ENCODE peak calls at places on chromosome 15, in six cellular contexts. S is RWPE1, K is progenitor cell of endocrine pancreas, L is K562, U is WTC11, J is AG10803. R is an unnamed sample.

GRCh38 chr15:89781891-89782618 is 5.9 kb downstream of the MESP2 start:
- DNase-seq in S (peak), U (no peak), J (peak), L (no peak), K (no peak), R (no peak)

GRCh38 chr15:100457201-100457600 is 71.5 kb downstream of the CERS3 start:
- DNase-seq in J (peak), K (no peak), L (no peak), U (no peak), S (no peak), R (no peak)

GRCh38 chr15:89814112-89814742 is 425 bp downstream of the ANPEP start:
- DNase-seq in L (no peak), J (no peak), U (no peak), K (no peak), S (no peak), R (no peak)

GRCh38 chr15:56683925-56684324 is 49.4 kb downstream of the ZNF280D start:
- DNase-seq in L (no peak), S (no peak), U (no peak), J (no peak), K (no peak), R (no peak)

GRCh38 chr15:53976844-53977392 is 1.3 kb upstream of the UNC13C start:
- DNase-seq in L (no peak), J (no peak), U (peak), S (peak), K (peak), R (no peak)

GRCh38 chr15:34039506-34040123 is 611 bp upstream of the AVEN start:
- DNase-seq in L (no peak), U (no peak), K (no peak), S (no peak), J (no peak), R (no peak)

GRCh38 chr15:95596487-95596886 is 734.0 kb upstream of the NR2F2 start:
- DNase-seq in L (no peak), K (no peak), J (no peak), U (peak), S (no peak), R (no peak)

GRCh38 chr15:89089316-89090230 is 1.3 kb downstream of the ABHD2 start:
- DNase-seq in J (no peak), U (no peak), L (no peak), S (no peak), K (no peak), R (no peak)

GRCh38 chr15:100658895-100659294 is 56.5 kb downstream of the ASB7 start:
- DNase-seq in L (no peak), S (no peak), J (no peak), K (no peak), U (no peak), R (no peak)

GRCh38 chr15:28992996-28993719 is 107.4 kb downstream of the APBA2 start:
- DNase-seq in K (no peak), U (no peak), J (no peak), L (no peak), S (no peak), R (no peak)

GRCh38 chr15:68618339-68619302 is 39.8 kb downstream of the CORO2B start:
- DNase-seq in U (no peak), K (no peak), L (no peak), S (peak), J (peak), R (no peak)

GRCh38 chr15:39918688-39919385 is 1.2 kb downstream of the GPR176 start:
- DNase-seq in U (no peak), J (peak), S (peak), K (no peak), L (no peak), R (no peak)

GRCh38 chr15:60721706-60722105 is 242.8 kb upstream of the ICE2 start:
- DNase-seq in L (no peak), J (peak), K (no peak), U (no peak), S (peak), R (no peak)

GRCh38 chr15:48718646-48719045 is 73.1 kb upstream of the FBN1 start:
- DNase-seq in K (no peak), U (no peak), S (no peak), L (peak), J (peak), R (no peak)

GRCh38 chr15:41836713-41837454 is 1.8 kb upstream of the PLA2G4B start:
- DNase-seq in U (no peak), J (no peak), L (no peak), K (no peak), S (no peak), R (no peak)

GRCh38 chr15:42705336-42705735 is 31.6 kb downstream of the CDAN1 start:
- DNase-seq in S (no peak), J (no peak), L (no peak), K (no peak), U (no peak), R (no peak)

GRCh38 chr15:88388702-88389101 is 78.5 kb downstream of the MRPL46 start:
- DNase-seq in L (no peak), K (no peak), U (no peak), S (no peak), J (no peak), R (no peak)

GRCh38 chr15:72379856-72380255 is 4.0 kb upstream of the HEXA start:
- DNase-seq in L (no peak), U (no peak), K (no peak), S (no peak), J (no peak), R (no peak)

GRCh38 chr15:32646304-32646703 is 4.8 kb downstream of the SCG5 start:
- DNase-seq in L (no peak), K (no peak), S (no peak), J (no peak), U (no peak), R (no peak)

GRCh38 chr15:41010335-41010734 is 57.1 kb downstream of the CHAC1 start:
- DNase-seq in K (no peak), S (no peak), L (no peak), U (no peak), J (no peak), R (no peak)

GRCh38 chr15:57505949-57506391 is 85.7 kb upstream of the MYZAP start:
- DNase-seq in L (no peak), S (peak), J (peak), U (no peak), K (peak), R (no peak)

GRCh38 chr15:79370716-79371115 is 59.8 kb downstream of the TMED3 start:
- DNase-seq in U (no peak), S (no peak), K (no peak), L (no peak), J (peak), R (no peak)

GRCh38 chr15:96817900-96818299 is 487.4 kb downstream of the NR2F2 start:
- DNase-seq in K (no peak), U (no peak), L (no peak), J (no peak), S (no peak), R (no peak)

GRCh38 chr15:66212471-66212870 is 41.1 kb downstream of the MEGF11 start:
- DNase-seq in U (no peak), L (no peak), K (no peak), J (no peak), S (no peak), R (no peak)

GRCh38 chr15:70348581-70349344 is 251.0 kb upstream of the TLE3 start:
- DNase-seq in K (no peak), S (peak), U (no peak), L (no peak), J (peak), R (no peak)

GRCh38 chr15:39230917-39231285 is 350.0 kb upstream of the THBS1 start:
- DNase-seq in S (no peak), U (no peak), L (no peak), J (no peak), K (no peak), R (no peak)

GRCh38 chr15:99212401-99212800 is 37.0 kb downstream of the TTC23 start:
- DNase-seq in J (peak), K (no peak), L (no peak), U (no peak), S (no peak), R (no peak)

GRCh38 chr15:20294651-20295237 is 246.9 kb downstream of the GOLGA6L6 start:
- DNase-seq in S (no peak), U (no peak), K (peak), J (no peak), L (no peak), R (peak)

GRCh38 chr15:38127306-38127731 is 125.3 kb upstream of the SPRED1 start:
- DNase-seq in K (no peak), U (no peak), J (no peak), S (no peak), L (no peak), R (no peak)

GRCh38 chr15:88628018-88628673 is 7.0 kb downstream of the AEN start:
- DNase-seq in U (no peak), J (no peak), K (no peak), L (no peak), S (no peak), R (no peak)

GRCh38 chr15:67501836-67502461 is 19.0 kb upstream of the C15orf61 start:
- DNase-seq in S (no peak), J (no peak), L (no peak), K (no peak), U (no peak), R (no peak)

GRCh38 chr15:74937226-74937601 is 659 bp downstream of the COX5A start:
- DNase-seq in L (no peak), K (no peak), U (no peak), S (no peak), J (no peak), R (no peak)

GRCh38 chr15:76160426-76161152 is 100.8 kb downstream of the TMEM266 start:
- DNase-seq in U (no peak), L (no peak), K (no peak), S (no peak), J (peak), R (no peak)

GRCh38 chr15:35208353-35208752 is 123.3 kb upstream of the NANOGP8 start:
- DNase-seq in U (no peak), K (no peak), L (no peak), S (no peak), J (no peak), R (no peak)

DNA sequence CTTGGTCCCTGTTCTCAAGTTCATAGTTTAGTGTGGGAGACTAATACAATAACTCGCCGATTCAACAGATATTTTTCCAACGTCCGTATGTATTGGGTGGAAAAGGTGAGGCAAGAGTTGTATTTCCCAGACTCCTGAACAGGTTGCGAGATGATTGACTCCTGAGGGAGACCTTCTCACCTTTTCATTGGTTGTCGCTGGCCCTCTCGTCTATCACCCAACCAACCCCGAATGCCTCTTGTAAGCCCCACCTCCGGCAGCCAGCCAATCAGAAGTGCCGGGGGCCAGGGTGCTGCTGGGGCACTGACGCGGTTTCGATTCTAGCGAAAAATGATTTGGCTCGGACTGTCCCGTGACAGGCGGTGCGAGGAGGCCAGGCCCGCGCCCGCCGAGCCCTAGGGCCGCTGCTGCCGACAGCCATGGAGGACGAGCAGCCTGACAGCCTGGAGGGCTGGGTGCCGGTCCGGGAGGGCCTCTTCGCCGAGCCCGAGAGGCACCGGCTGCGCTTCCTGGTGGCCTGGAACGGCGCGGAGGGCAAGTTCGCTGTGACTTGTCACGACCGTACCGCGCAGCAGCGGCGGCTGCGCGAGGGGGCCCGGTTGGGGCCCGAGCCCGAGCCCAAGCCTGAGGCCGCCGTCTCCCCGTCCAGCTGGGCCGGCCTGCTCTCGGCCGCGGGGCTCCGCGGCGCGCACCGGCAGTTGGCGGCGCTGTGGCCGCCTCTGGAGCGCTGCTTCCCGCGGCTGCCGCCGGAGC is at the start of gene WHAMM:
- DNase-seq in J (peak), U (peak), K (peak), S (peak), L (peak), R (peak)
- TF ChIP-seq CTCF in J (no peak), U (no peak), K (peak), S (peak), L (peak), R (no peak)

GRCh38 chr15:64519897-64520296 is 59.5 kb downstream of the ZNF609 start:
- DNase-seq in L (no peak), S (no peak), J (no peak), K (no peak), U (no peak), R (no peak)
- TF ChIP-seq CTCF in L (peak), S (no peak), J (no peak), K (peak), U (no peak), R (no peak)

DNA sequence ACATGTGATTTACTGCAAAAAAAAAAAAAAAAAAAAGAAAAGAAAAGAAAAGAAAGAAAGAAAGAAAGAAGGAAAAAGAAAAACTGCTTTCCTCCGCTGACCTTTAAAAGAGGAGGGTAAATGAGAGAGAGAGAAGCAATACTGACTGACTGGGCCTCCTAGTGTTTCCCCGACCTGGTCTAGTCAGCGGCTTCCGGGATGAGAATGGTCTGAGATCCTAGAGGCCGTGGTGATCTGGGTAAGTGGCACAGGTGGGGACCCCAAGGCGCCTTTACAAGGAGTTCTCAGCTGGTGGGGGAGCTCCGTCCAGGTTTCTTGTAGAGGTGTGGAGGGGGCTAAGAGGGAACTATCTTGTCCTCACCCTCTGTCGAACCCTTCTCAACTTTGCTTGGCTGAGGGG is 223.1 kb downstream of the MEIS2 start:
- DNase-seq in K (no peak), U (no peak), S (no peak), J (no peak), L (no peak), R (no peak)
- TF ChIP-seq CTCF in K (no peak), U (no peak), S (no peak), J (no peak), L (no peak), R (no peak)

GRCh38 chr15:45903283-45903682 is 268.5 kb downstream of the SQOR start:
- DNase-seq in K (no peak), S (no peak), L (no peak), J (no peak), U (no peak), R (no peak)
- TF ChIP-seq CTCF in K (no peak), S (no peak), L (no peak), J (no peak), U (no peak), R (no peak)

GRCh38 chr15:85689729-85690128 is 105.0 kb downstream of the KLHL25 start:
- DNase-seq in J (peak), U (peak), S (no peak), K (no peak), L (no peak), R (no peak)

GRCh38 chr15:85692873-85693272 is 101.9 kb downstream of the KLHL25 start:
- DNase-seq in L (no peak), U (no peak), K (no peak), J (no peak), S (no peak), R (no peak)

GRCh38 chr15:85691350-85692240 is 103.1 kb downstream of the KLHL25 start:
- DNase-seq in L (no peak), J (no peak), U (no peak), S (no peak), K (no peak), R (no peak)

GRCh38 chr15:85688703-85689102 is 106.0 kb downstream of the KLHL25 start:
- DNase-seq in L (no peak), U (no peak), K (no peak), S (no peak), J (no peak), R (no peak)

GRCh38 chr15:85690546-85691226 is 104.0 kb downstream of the KLHL25 start:
- DNase-seq in S (no peak), K (no peak), J (no peak), U (no peak), L (no peak), R (no peak)
- TF ChIP-seq CTCF in S (no peak), K (no peak), J (no peak), U (no peak), L (no peak), R (no peak)

GRCh38 chr15:50886611-50887350 is 21.7 kb upstream of the AP4E1 start:
- DNase-seq in J (no peak), K (no peak), S (no peak), U (no peak), L (no peak), R (no peak)

GRCh38 chr15:50883903-50884302 is 24.6 kb upstream of the AP4E1 start:
- DNase-seq in K (no peak), U (no peak), J (peak), S (peak), L (no peak), R (no peak)

GRCh38 chr15:50888054-50888453 is 20.4 kb upstream of the AP4E1 start:
- DNase-seq in J (no peak), U (no peak), S (no peak), K (no peak), L (no peak), R (no peak)

GRCh38 chr15:50884583-50884982 is 23.9 kb upstream of the AP4E1 start:
- DNase-seq in L (no peak), U (no peak), J (peak), S (peak), K (no peak), R (no peak)

DNA sequence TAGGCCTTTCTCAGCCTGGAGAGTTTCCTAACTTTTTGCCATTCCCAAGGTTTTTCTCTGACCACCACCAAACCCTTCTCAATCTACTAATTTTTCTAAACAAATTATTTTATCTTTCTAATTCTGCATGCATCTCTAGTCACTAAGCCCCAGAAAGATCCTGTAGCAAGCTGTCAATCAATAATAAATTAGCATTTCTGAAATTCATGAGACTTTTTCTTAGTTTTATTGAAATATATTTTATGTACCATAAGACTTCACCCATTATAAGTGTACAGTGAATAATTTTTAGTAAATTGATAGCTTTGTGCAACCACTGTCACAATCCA is 22.4 kb upstream of the AP4E1 start:
- DNase-seq in S (no peak), L (no peak), K (no peak), J (no peak), U (no peak), R (no peak)
- TF ChIP-seq CTCF in S (peak), L (no peak), K (no peak), J (no peak), U (no peak), R (no peak)

DNA sequence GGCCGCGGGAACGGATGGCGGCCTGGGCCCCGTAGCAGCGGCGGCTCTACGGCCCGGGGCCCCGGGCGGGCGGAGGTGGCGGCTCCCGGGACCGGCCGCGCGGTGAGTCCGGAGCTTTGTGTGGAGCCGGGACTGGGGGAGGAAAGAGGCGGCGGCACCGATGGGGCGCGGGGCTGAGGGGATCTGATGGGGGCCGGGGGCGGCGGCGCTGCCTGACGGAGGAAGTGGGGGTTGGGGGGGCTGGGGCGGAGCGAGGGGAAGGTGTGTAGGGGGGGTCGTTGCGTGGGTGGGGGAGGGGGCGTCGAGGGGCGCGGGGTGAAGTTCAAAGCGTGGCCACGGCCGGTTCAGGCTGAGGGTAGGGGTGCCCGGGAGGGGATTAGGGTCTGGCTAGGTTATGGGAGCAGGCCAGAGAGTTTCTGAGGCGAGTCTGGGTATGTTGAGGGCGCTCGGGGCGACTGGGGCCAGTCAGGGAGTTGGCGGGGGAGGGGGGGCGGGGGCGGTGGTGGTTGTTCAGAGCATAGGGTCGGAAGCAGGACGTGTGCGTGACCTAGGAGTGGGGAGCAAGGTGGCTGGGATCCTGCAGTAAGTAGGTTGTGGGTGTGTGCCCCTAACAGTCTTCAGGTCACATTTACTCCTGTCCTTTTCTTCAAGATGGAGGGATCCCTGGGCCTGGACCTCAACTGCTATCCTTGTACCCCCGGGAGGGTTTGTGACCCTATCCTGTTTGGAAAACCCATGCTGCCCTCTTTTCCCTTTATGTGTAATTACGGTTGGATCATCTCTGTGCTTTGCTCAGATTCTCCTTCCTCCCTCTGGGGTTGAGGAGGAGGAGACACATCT is 579 bp downstream of the ZNF609 start:
- DNase-seq in S (peak), U (peak), J (peak), K (peak), L (peak), R (no peak)
- TF ChIP-seq CTCF in S (no peak), U (no peak), J (peak), K (no peak), L (no peak), R (no peak)

DNA sequence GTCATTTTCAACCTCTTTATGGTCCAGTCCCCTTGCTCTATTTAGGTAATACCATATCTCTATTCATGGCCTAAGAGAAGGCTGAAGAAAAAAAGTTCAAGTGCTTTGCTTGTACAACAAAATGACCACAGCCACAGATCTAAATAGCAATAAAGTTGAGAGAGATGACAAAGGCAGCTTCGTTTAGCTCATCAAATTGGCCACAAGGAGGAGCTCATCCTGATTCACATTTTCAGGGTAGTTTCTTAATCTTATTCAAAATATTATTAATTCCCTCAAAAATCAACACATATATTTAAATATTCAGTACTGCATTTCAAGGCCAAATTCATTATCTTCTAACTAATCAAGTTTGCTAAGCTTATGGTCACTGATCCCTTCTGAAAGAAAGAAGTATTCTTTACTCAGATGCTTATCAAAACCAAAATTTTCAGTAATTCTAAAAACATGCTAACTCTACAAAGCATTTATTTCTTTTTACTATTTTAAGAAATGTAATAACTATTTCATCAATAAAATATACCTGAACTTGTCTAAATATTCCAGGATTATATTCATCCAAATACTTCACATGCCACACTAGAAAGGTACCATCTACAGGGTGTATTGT is 85.5 kb downstream of the DMXL2 start:
- DNase-seq in K (no peak), S (peak), J (peak), L (peak), U (no peak), R (no peak)
- TF ChIP-seq CTCF in K (peak), S (peak), J (peak), L (peak), U (peak), R (peak)

R was measured in type B pancreatic cell.